ENCODE peak calls at places on chromosomes 7 and 10, in nine cellular contexts. One of them, this sample, is unnamed.

GRCh38 chr10:24341897-24342296 is 133.0 kb downstream of the KIAA1217 start:
- DNase-seq in GM23338: no peak
- DNase-seq in dorsolateral prefrontal cortex: no peak
- DNase-seq in naive thymus-derived CD4-positive, alpha-beta T cell: no peak
- DNase-seq in CD8-positive, alpha-beta T cell: no peak
- DNase-seq in testis: no peak
- DNase-seq in cardiac muscle cell: no peak
- DNase-seq in lung: no peak
- DNase-seq in tibial artery: no peak
- DNase-seq in this sample: no peak

GRCh38 chr7:86932038-86932512 is 127.4 kb downstream of the ELAPOR2 start:
- DNase-seq in GM23338: peak; percentile 53
- DNase-seq in dorsolateral prefrontal cortex: no peak
- DNase-seq in naive thymus-derived CD4-positive, alpha-beta T cell: no peak
- DNase-seq in CD8-positive, alpha-beta T cell: no peak
- DNase-seq in testis: no peak
- DNase-seq in cardiac muscle cell: peak; percentile 94
- DNase-seq in lung: peak; percentile 46
- DNase-seq in tibial artery: peak; percentile 37
- DNase-seq in this sample: no peak

GRCh38 chr10:27893320-27894014 is 105.4 kb downstream of the ODAD2 start:
- DNase-seq in GM23338: no peak
- DNase-seq in dorsolateral prefrontal cortex: no peak
- DNase-seq in naive thymus-derived CD4-positive, alpha-beta T cell: peak; percentile 5
- DNase-seq in CD8-positive, alpha-beta T cell: no peak
- DNase-seq in testis: no peak
- DNase-seq in cardiac muscle cell: no peak
- DNase-seq in lung: no peak
- DNase-seq in tibial artery: no peak
- DNase-seq in this sample: no peak

GRCh38 chr7:15889501-15889900 is 203.0 kb upstream of the MEOX2 start:
- DNase-seq in GM23338: peak; percentile 29
- DNase-seq in dorsolateral prefrontal cortex: no peak
- DNase-seq in naive thymus-derived CD4-positive, alpha-beta T cell: no peak
- DNase-seq in CD8-positive, alpha-beta T cell: no peak
- DNase-seq in testis: peak; percentile 47
- DNase-seq in cardiac muscle cell: peak; percentile 13
- DNase-seq in lung: no peak
- DNase-seq in tibial artery: peak; percentile 26
- DNase-seq in this sample: no peak

GRCh38 chr10:42630537-42631134 is 7.7 kb downstream of the ZNF33B start:
- DNase-seq in GM23338: no peak
- DNase-seq in dorsolateral prefrontal cortex: no peak
- DNase-seq in naive thymus-derived CD4-positive, alpha-beta T cell: no peak
- DNase-seq in CD8-positive, alpha-beta T cell: no peak
- DNase-seq in testis: no peak
- DNase-seq in cardiac muscle cell: no peak
- DNase-seq in lung: no peak
- DNase-seq in tibial artery: no peak
- DNase-seq in this sample: no peak

GRCh38 chr10:20006169-20006870 is 190.1 kb downstream of the PLXDC2 start:
- DNase-seq in GM23338: no peak
- DNase-seq in dorsolateral prefrontal cortex: no peak
- DNase-seq in naive thymus-derived CD4-positive, alpha-beta T cell: no peak
- DNase-seq in CD8-positive, alpha-beta T cell: no peak
- DNase-seq in testis: no peak
- DNase-seq in cardiac muscle cell: peak; percentile 49
- DNase-seq in lung: no peak
- DNase-seq in tibial artery: no peak
- DNase-seq in this sample: no peak

GRCh38 chr7:157384301-157384700 is 47.5 kb downstream of the DNAJB6 start:
- DNase-seq in GM23338: no peak
- DNase-seq in dorsolateral prefrontal cortex: no peak
- DNase-seq in naive thymus-derived CD4-positive, alpha-beta T cell: no peak
- DNase-seq in CD8-positive, alpha-beta T cell: no peak
- DNase-seq in testis: no peak
- DNase-seq in cardiac muscle cell: peak; percentile 39
- DNase-seq in lung: no peak
- DNase-seq in tibial artery: no peak
- DNase-seq in this sample: no peak

GRCh38 chr10:119215371-119215770 is 8.0 kb downstream of the GRK5 start:
- DNase-seq in GM23338: no peak
- DNase-seq in dorsolateral prefrontal cortex: no peak
- DNase-seq in naive thymus-derived CD4-positive, alpha-beta T cell: no peak
- DNase-seq in CD8-positive, alpha-beta T cell: no peak
- DNase-seq in testis: no peak
- DNase-seq in cardiac muscle cell: no peak
- DNase-seq in lung: no peak
- DNase-seq in tibial artery: no peak
- DNase-seq in this sample: no peak

GRCh38 chr7:32507416-32507815 is 12.1 kb downstream of the AVL9 start:
- DNase-seq in GM23338: no peak
- DNase-seq in dorsolateral prefrontal cortex: no peak
- DNase-seq in naive thymus-derived CD4-positive, alpha-beta T cell: no peak
- DNase-seq in CD8-positive, alpha-beta T cell: no peak
- DNase-seq in testis: no peak
- DNase-seq in cardiac muscle cell: peak; percentile 55
- DNase-seq in lung: no peak
- DNase-seq in tibial artery: no peak
- DNase-seq in this sample: no peak

GRCh38 chr10:44865289-44865671 is 45.9 kb upstream of the TMEM72 start:
- DNase-seq in GM23338: peak; percentile 33
- DNase-seq in dorsolateral prefrontal cortex: no peak
- DNase-seq in naive thymus-derived CD4-positive, alpha-beta T cell: no peak
- DNase-seq in CD8-positive, alpha-beta T cell: no peak
- DNase-seq in testis: peak; percentile 54
- DNase-seq in cardiac muscle cell: peak; percentile 15
- DNase-seq in lung: no peak
- DNase-seq in tibial artery: no peak
- DNase-seq in this sample: peak; percentile 63

GRCh38 chr7:16084370-16084769 is 337.0 kb downstream of the CRPPA start:
- DNase-seq in GM23338: no peak
- DNase-seq in dorsolateral prefrontal cortex: no peak
- DNase-seq in naive thymus-derived CD4-positive, alpha-beta T cell: no peak
- DNase-seq in CD8-positive, alpha-beta T cell: no peak
- DNase-seq in testis: no peak
- DNase-seq in cardiac muscle cell: peak; percentile 64
- DNase-seq in lung: no peak
- DNase-seq in tibial artery: no peak
- DNase-seq in this sample: no peak

GRCh38 chr7:104366390-104366789 is 38.0 kb downstream of the LHFPL3 start:
- DNase-seq in GM23338: no peak
- DNase-seq in dorsolateral prefrontal cortex: no peak
- DNase-seq in naive thymus-derived CD4-positive, alpha-beta T cell: no peak
- DNase-seq in CD8-positive, alpha-beta T cell: no peak
- DNase-seq in testis: no peak
- DNase-seq in cardiac muscle cell: no peak
- DNase-seq in lung: no peak
- DNase-seq in tibial artery: no peak
- DNase-seq in this sample: no peak

GRCh38 chr7:641269-641671 is 85.2 kb upstream of the DNAAF5 start:
- DNase-seq in GM23338: peak; percentile 54
- DNase-seq in dorsolateral prefrontal cortex: peak; percentile 4
- DNase-seq in naive thymus-derived CD4-positive, alpha-beta T cell: no peak
- DNase-seq in CD8-positive, alpha-beta T cell: no peak
- DNase-seq in testis: peak; percentile 33
- DNase-seq in cardiac muscle cell: peak; percentile 23
- DNase-seq in lung: no peak
- DNase-seq in tibial artery: no peak
- DNase-seq in this sample: peak; percentile 66
- H3K27me3 ChIP-seq in GM23338: no peaks in the 10 kb centered on the region
- H3K27me3 ChIP-seq in dorsolateral prefrontal cortex: no peaks in the 10 kb centered on the region
- H3K27me3 ChIP-seq in naive thymus-derived CD4-positive, alpha-beta T cell: no peaks in the 10 kb centered on the region
- H3K27me3 ChIP-seq in CD8-positive, alpha-beta T cell: no peaks in the 10 kb centered on the region
- H3K27me3 ChIP-seq in testis: no peaks in the 10 kb centered on the region
- H3K27me3 ChIP-seq in cardiac muscle cell: no peaks in the 10 kb centered on the region
- H3K27me3 ChIP-seq in lung: no peaks in the 10 kb centered on the region
- H3K27me3 ChIP-seq in tibial artery: no peaks in the 10 kb centered on the region
- H3K27me3 ChIP-seq in this sample: no peaks in the 10 kb centered on the region

GRCh38 chr7:116527521-116527920 is 2.7 kb downstream of the CAV1 start:
- DNase-seq in GM23338: no peak
- DNase-seq in dorsolateral prefrontal cortex: no peak
- DNase-seq in naive thymus-derived CD4-positive, alpha-beta T cell: no peak
- DNase-seq in CD8-positive, alpha-beta T cell: no peak
- DNase-seq in testis: no peak
- DNase-seq in cardiac muscle cell: peak; percentile 32
- DNase-seq in lung: no peak
- DNase-seq in tibial artery: no peak
- DNase-seq in this sample: no peak

GRCh38 chr7:116526897-116527296 is 2.1 kb downstream of the CAV1 start:
- DNase-seq in GM23338: no peak
- DNase-seq in dorsolateral prefrontal cortex: no peak
- DNase-seq in naive thymus-derived CD4-positive, alpha-beta T cell: no peak
- DNase-seq in CD8-positive, alpha-beta T cell: no peak
- DNase-seq in testis: no peak
- DNase-seq in cardiac muscle cell: no peak
- DNase-seq in lung: no peak
- DNase-seq in tibial artery: no peak
- DNase-seq in this sample: no peak

GRCh38 chr7:116529250-116529649 is 4.4 kb downstream of the CAV1 start:
- DNase-seq in GM23338: no peak
- DNase-seq in dorsolateral prefrontal cortex: no peak
- DNase-seq in naive thymus-derived CD4-positive, alpha-beta T cell: no peak
- DNase-seq in CD8-positive, alpha-beta T cell: no peak
- DNase-seq in testis: no peak
- DNase-seq in cardiac muscle cell: no peak
- DNase-seq in lung: no peak
- DNase-seq in tibial artery: no peak
- DNase-seq in this sample: no peak

GRCh38 chr7:116525913-116526857 is 1.3 kb downstream of the CAV1 start:
- DNase-seq in GM23338: peak; percentile 88
- DNase-seq in dorsolateral prefrontal cortex: no peak
- DNase-seq in naive thymus-derived CD4-positive, alpha-beta T cell: peak; percentile 57
- DNase-seq in CD8-positive, alpha-beta T cell: peak; percentile 19
- DNase-seq in testis: peak; percentile 79
- DNase-seq in cardiac muscle cell: peak; percentile 89
- DNase-seq in lung: peak; percentile 80
- DNase-seq in tibial artery: peak; percentile 78
- DNase-seq in this sample: peak; percentile 93

DNA sequence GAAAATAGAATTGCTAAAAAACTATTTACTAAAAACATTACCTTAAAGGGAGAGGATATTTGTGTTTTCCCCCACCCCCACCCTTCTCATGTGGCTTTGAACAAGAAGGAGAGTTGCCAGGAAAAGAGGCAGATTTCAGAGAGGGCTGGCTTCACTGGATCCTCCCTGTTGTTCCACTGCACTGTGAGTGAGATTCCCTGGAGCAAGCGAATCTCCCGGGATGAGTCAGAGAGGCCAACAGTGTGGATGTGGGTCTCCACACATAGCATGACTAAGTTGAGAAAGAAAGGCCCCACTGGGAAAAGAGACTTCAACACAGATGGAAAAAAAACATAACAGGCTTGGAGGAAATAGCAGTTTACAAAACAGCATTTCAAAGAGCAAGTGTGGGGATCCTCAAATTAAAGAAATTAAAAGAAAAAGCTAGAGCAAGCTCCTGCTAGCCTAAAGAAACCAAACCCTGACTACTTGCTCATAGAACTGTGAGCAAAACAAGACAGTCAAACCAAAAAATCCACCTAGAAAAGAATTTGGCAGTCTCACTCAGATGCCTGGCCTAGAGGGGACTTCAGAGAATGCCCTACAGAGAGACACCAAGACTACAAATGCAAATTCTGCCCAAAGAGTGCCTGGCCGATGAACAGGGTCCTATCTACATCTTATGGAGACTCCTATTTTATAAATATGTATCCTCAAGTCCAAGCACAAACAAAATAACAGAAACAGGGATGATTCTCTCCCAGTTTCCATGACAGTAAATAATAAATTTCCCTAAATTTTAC is 3.4 kb downstream of the CAV1 start:
- DNase-seq in GM23338: no peak
- DNase-seq in dorsolateral prefrontal cortex: no peak
- DNase-seq in naive thymus-derived CD4-positive, alpha-beta T cell: no peak
- DNase-seq in CD8-positive, alpha-beta T cell: no peak
- DNase-seq in testis: peak; percentile 43
- DNase-seq in cardiac muscle cell: peak; percentile 96
- DNase-seq in lung: peak; percentile 51
- DNase-seq in tibial artery: peak; percentile 83
- DNase-seq in this sample: no peak
- H3K4me3 ChIP-seq in GM23338: no peak overlapping the region
- H3K4me3 ChIP-seq in dorsolateral prefrontal cortex: no peak overlapping the region
- H3K4me3 ChIP-seq in naive thymus-derived CD4-positive, alpha-beta T cell: no peak overlapping the region
- H3K4me3 ChIP-seq in CD8-positive, alpha-beta T cell: no peak overlapping the region
- H3K4me3 ChIP-seq in testis: no peak overlapping the region
- H3K4me3 ChIP-seq in cardiac muscle cell: no peak overlapping the region
- H3K4me3 ChIP-seq in lung: peak overlapping the region; percentile 24
- H3K4me3 ChIP-seq in tibial artery: peak overlapping the region; percentile 90
- H3K4me3 ChIP-seq in this sample: no peak overlapping the region

GRCh38 chr7:155467846-155468821 is 10.2 kb downstream of the EN2 start:
- DNase-seq in GM23338: peak; percentile 74
- DNase-seq in dorsolateral prefrontal cortex: peak; percentile 26
- DNase-seq in naive thymus-derived CD4-positive, alpha-beta T cell: no peak
- DNase-seq in CD8-positive, alpha-beta T cell: no peak
- DNase-seq in testis: no peak
- DNase-seq in cardiac muscle cell: no peak
- DNase-seq in lung: no peak
- DNase-seq in tibial artery: no peak
- DNase-seq in this sample: peak; percentile 93
- H3K27me3 ChIP-seq in GM23338: peaks cover 100% of the 10 kb centered on the region
- H3K27me3 ChIP-seq in dorsolateral prefrontal cortex: peaks cover 83% of the 10 kb centered on the region
- H3K27me3 ChIP-seq in naive thymus-derived CD4-positive, alpha-beta T cell: peaks cover 12% of the 10 kb centered on the region
- H3K27me3 ChIP-seq in CD8-positive, alpha-beta T cell: peaks cover 38% of the 10 kb centered on the region
- H3K27me3 ChIP-seq in testis: no peaks in the 10 kb centered on the region
- H3K27me3 ChIP-seq in cardiac muscle cell: peaks cover 100% of the 10 kb centered on the region
- H3K27me3 ChIP-seq in lung: peaks cover 23% of the 10 kb centered on the region
- H3K27me3 ChIP-seq in tibial artery: no peaks in the 10 kb centered on the region
- H3K27me3 ChIP-seq in this sample: peaks cover 100% of the 10 kb centered on the region

GRCh38 chr10:133324857-133325260 is 11.8 kb downstream of the CALY start:
- DNase-seq in GM23338: no peak
- DNase-seq in dorsolateral prefrontal cortex: no peak
- DNase-seq in naive thymus-derived CD4-positive, alpha-beta T cell: no peak
- DNase-seq in CD8-positive, alpha-beta T cell: no peak
- DNase-seq in testis: no peak
- DNase-seq in cardiac muscle cell: no peak
- DNase-seq in lung: no peak
- DNase-seq in tibial artery: peak; percentile 3
- DNase-seq in this sample: peak; percentile 76

GRCh38 chr10:133325761-133326463 is 10.8 kb downstream of the CALY start:
- DNase-seq in GM23338: peak; percentile 47
- DNase-seq in dorsolateral prefrontal cortex: no peak
- DNase-seq in naive thymus-derived CD4-positive, alpha-beta T cell: no peak
- DNase-seq in CD8-positive, alpha-beta T cell: no peak
- DNase-seq in testis: no peak
- DNase-seq in cardiac muscle cell: no peak
- DNase-seq in lung: no peak
- DNase-seq in tibial artery: no peak
- DNase-seq in this sample: peak; percentile 85

GRCh38 chr10:133326745-133327650 is 9.7 kb downstream of the CALY start:
- DNase-seq in GM23338: no peak
- DNase-seq in dorsolateral prefrontal cortex: no peak
- DNase-seq in naive thymus-derived CD4-positive, alpha-beta T cell: no peak
- DNase-seq in CD8-positive, alpha-beta T cell: no peak
- DNase-seq in testis: no peak
- DNase-seq in cardiac muscle cell: no peak
- DNase-seq in lung: no peak
- DNase-seq in tibial artery: no peak
- DNase-seq in this sample: peak; percentile 66

GRCh38 chr10:133324198-133324792 is 12.4 kb downstream of the CALY start:
- DNase-seq in GM23338: peak; percentile 84
- DNase-seq in dorsolateral prefrontal cortex: peak; percentile 69
- DNase-seq in naive thymus-derived CD4-positive, alpha-beta T cell: peak; percentile 68
- DNase-seq in CD8-positive, alpha-beta T cell: peak; percentile 42
- DNase-seq in testis: peak; percentile 87
- DNase-seq in cardiac muscle cell: peak; percentile 59
- DNase-seq in lung: peak; percentile 51
- DNase-seq in tibial artery: peak; percentile 18
- DNase-seq in this sample: peak; percentile 94

GRCh38 chr10:133325392-133325760 is 11.3 kb downstream of the CALY start:
- DNase-seq in GM23338: peak; percentile 28
- DNase-seq in dorsolateral prefrontal cortex: no peak
- DNase-seq in naive thymus-derived CD4-positive, alpha-beta T cell: peak; percentile 29
- DNase-seq in CD8-positive, alpha-beta T cell: no peak
- DNase-seq in testis: no peak
- DNase-seq in cardiac muscle cell: no peak
- DNase-seq in lung: no peak
- DNase-seq in tibial artery: no peak
- DNase-seq in this sample: no peak
- H3K4me3 ChIP-seq in GM23338: peak overlapping the region; percentile 68
- H3K4me3 ChIP-seq in dorsolateral prefrontal cortex: peak overlapping the region; percentile 39
- H3K4me3 ChIP-seq in naive thymus-derived CD4-positive, alpha-beta T cell: peak overlapping the region; percentile 39
- H3K4me3 ChIP-seq in CD8-positive, alpha-beta T cell: peak overlapping the region; percentile 52
- H3K4me3 ChIP-seq in testis: peak overlapping the region; percentile 40
- H3K4me3 ChIP-seq in cardiac muscle cell: peak overlapping the region; percentile 28
- H3K4me3 ChIP-seq in lung: no peak overlapping the region
- H3K4me3 ChIP-seq in tibial artery: peak overlapping the region; percentile 32
- H3K4me3 ChIP-seq in this sample: peak overlapping the region; percentile 42

This sample was measured in H7.